ENCODE peak calls at places on chromosome 21, in ten cellular contexts. S is CD8-positive, alpha-beta T cell; R is heart right ventricle; F is osteocyte; Q is fibroblast of mammary gland; A is mucosa of descending colon; V is colonic mucosa; N is fibroblast of pulmonary artery; T is A549; J is tibial artery. L is an unnamed sample.

GRCh38 chr21:43021756-43022600 is 47.6 kb downstream of the PKNOX1 start:
- DNase-seq in T (no peak), A (no peak), J (no peak), N (no peak), R (no peak), F (no peak), Q (no peak), V (no peak), S (no peak), L (no peak)

GRCh38 chr21:33036430-33037162 is 10.9 kb downstream of the OLIG2 start:
- DNase-seq in F (no peak), Q (peak; percentile 61), N (peak; percentile 67), J (peak; percentile 47), A (no peak), T (no peak), R (no peak), V (no peak), S (peak; percentile 8), L (peak; percentile 49)

GRCh38 chr21:31078216-31078615 is 39.9 kb upstream of the KRTAP19-8 start:
- DNase-seq in V (no peak), J (no peak), F (peak; percentile 11), T (no peak), S (no peak), R (no peak), N (no peak), Q (no peak), A (no peak), L (no peak)

GRCh38 chr21:40386981-40387380 is 460.0 kb downstream of the DSCAM start:
- DNase-seq in J (no peak), F (no peak), T (no peak), A (no peak), N (no peak), Q (no peak), V (no peak), R (no peak), S (no peak), L (no peak)

GRCh38 chr21:37118187-37118826 is 45.3 kb downstream of the TTC3 start:
- DNase-seq in V (no peak), R (no peak), T (no peak), N (no peak), Q (no peak), J (no peak), A (no peak), F (no peak), S (no peak), L (no peak)

GRCh38 chr21:45962531-45963224 is 18.9 kb upstream of the COL6A1 start:
- DNase-seq in R (no peak), T (no peak), V (no peak), J (no peak), A (no peak), Q (no peak), F (no peak), N (no peak), S (no peak), L (no peak)

GRCh38 chr21:31265293-31265692 is 78.8 kb downstream of the TIAM1 start:
- DNase-seq in F (no peak), V (no peak), Q (no peak), R (peak; percentile 58), A (no peak), S (no peak), N (peak; percentile 37), T (no peak), J (no peak), L (no peak)

GRCh38 chr21:33441489-33442477 is 38.0 kb downstream of the TMEM50B start:
- DNase-seq in A (peak; percentile 58), T (peak; percentile 20), V (peak; percentile 67), S (no peak), F (no peak), R (peak; percentile 37), J (peak; percentile 47), N (peak; percentile 91), Q (peak; percentile 83), L (peak; percentile 65)

GRCh38 chr21:29942033-29942432 is 2.2 kb upstream of the GRIK1 start:
- DNase-seq in V (no peak), J (no peak), A (no peak), S (no peak), R (no peak), F (no peak), T (no peak), Q (no peak), N (no peak), L (no peak)

GRCh38 chr21:46211786-46212720 is 16.5 kb downstream of the LSS start:
- DNase-seq in R (no peak), T (no peak), V (no peak), A (peak; percentile 9), Q (peak; percentile 21), J (no peak), N (no peak), S (no peak), F (no peak), L (no peak)

GRCh38 chr21:46385846-46386725 is 62.1 kb downstream of the PCNT start:
- DNase-seq in N (no peak), S (no peak), J (no peak), A (no peak), R (no peak), F (no peak), V (no peak), Q (no peak), T (no peak), L (no peak)

DNA sequence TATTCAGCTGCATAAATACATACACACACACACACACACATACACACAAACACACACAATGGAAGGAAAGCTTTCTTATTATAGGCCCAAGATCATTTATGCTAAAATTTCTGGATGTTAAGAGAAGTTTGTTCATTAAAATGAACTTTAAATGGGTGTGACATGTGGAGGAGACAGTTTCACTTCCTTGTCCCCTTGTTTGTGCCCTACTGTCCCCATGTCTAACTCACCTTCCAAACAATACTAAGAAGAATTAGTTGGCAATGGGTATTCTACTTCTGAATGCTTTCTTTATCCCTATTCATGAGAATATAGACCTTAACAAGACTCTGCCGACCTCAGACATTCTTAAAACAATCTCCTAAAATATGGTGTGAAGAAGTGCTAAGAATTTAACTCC is 63.5 kb upstream of the NRIP1 start:
- DNase-seq in N (no peak), S (no peak), V (no peak), Q (no peak), R (no peak), A (no peak), J (no peak), T (no peak), F (no peak), L (no peak)
- TF ChIP-seq CTCF in N (no peak), S (no peak), V (no peak), Q (no peak), R (no peak), A (no peak), J (no peak), T (no peak), F (no peak), L (no peak)

GRCh38 chr21:34510148-34511142 is 1.6 kb downstream of the KCNE1 start:
- DNase-seq in N (peak; percentile 81), Q (peak; percentile 73), T (peak; percentile 13), R (peak; percentile 84), V (peak; percentile 84), S (no peak), A (peak; percentile 93), F (no peak), J (peak; percentile 67), L (peak; percentile 61)
- TF ChIP-seq CTCF in N (peak; percentile 80), Q (peak; percentile 86), T (peak; percentile 32), R (peak; percentile 83), V (peak; percentile 82), S (no peak), A (peak; percentile 80), F (peak; percentile 72), J (peak; percentile 89), L (peak; percentile 87)

DNA sequence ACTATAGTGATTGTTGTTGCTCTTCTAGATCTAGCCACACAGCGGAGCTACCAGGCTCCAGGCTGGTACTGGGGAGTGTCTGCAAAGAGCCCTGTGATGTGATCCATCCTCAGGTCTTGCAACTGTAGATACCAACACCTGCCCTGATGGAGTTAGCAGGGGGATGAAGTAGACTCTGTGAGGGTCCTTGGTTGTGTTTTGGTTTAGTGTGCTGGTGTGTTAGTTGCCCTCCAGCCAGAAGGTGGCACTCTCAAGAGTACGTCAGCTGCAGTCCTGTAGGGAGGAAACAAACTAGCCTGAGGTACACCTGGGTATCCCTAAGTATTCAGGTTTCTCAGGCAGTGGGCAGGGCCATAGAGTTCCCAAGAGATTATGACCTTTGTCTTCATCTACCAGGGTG is 81.2 kb upstream of the TMPRSS2 start:
- DNase-seq in A (peak; percentile 9), J (no peak), V (no peak), R (no peak), N (no peak), F (no peak), T (no peak), S (no peak), Q (no peak), L (no peak)
- TF ChIP-seq CTCF in A (no peak), J (no peak), V (no peak), R (no peak), N (no peak), F (no peak), T (no peak), S (no peak), Q (no peak), L (peak; percentile 4)

GRCh38 chr21:34857874-34858273 is 189.1 kb downstream of the CLIC6 start:
- DNase-seq in Q (no peak), A (no peak), N (no peak), T (no peak), S (no peak), V (no peak), F (peak; percentile 44), J (no peak), R (no peak), L (no peak)
- TF ChIP-seq CTCF in Q (peak; percentile 22), A (no peak), N (peak; percentile 20), T (no peak), S (no peak), V (no peak), F (no peak), J (no peak), R (no peak), L (peak; percentile 63)

DNA sequence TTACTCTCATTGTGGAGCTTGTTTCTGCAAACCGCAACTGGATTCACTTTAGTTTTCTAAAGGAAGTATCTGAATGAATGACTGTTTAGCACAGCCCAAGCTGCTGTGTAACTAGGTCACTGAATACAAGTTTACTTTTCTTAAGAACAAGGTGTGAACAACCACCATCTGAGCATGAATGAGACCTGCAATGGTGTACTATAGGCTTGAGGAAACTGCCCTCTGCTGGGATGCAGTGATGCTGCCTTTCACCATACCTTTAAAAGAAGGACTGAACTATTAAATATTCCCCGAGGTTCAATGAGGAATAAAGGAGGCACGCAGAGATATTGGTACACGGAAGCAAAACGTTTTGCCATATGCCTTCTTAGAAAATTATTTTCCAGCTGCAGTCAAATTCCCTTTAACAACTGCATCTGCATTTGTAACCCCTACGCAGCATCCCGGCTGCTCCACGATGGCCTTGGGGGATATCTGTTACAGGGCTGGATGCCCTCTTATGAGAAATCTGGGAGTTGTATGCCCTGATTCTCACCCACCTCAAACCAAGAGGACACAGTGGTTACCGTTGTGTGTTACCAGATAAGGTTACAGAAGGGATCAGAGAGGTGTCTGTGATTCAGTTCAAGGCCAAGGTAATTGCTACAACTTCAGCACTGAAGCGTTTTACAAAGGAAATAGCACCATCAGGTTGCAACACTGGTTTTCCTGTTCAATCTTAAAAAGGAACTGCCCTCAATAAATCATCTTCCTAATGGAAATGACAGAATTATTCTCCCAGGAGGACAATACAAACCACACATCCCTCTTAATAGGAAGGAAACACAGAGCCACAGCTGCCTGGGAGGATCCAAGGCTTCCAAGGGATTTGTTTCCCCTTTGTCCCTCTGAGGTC is 470.5 kb downstream of the LTN1 start:
- DNase-seq in A (no peak), N (peak; percentile 69), T (no peak), V (no peak), S (no peak), J (no peak), Q (peak; percentile 82), F (no peak), R (no peak), L (peak; percentile 57)
- TF ChIP-seq CTCF in A (no peak), N (peak; percentile 61), T (no peak), V (no peak), S (no peak), J (peak; percentile 12), Q (peak; percentile 75), F (peak; percentile 65), R (peak; percentile 44), L (peak; percentile 77)

GRCh38 chr21:44875341-44875740 is 1.9 kb upstream of the PTTG1IP start:
- DNase-seq in Q (peak; percentile 72), S (no peak), V (no peak), R (no peak), F (no peak), T (no peak), A (no peak), J (no peak), N (peak; percentile 67), L (peak; percentile 41)
- TF ChIP-seq CTCF in Q (peak; percentile 24), S (no peak), V (no peak), R (peak; percentile 47), F (peak; percentile 44), T (no peak), A (no peak), J (no peak), N (peak; percentile 5), L (peak; percentile 15)